ENCODE peak calls at places on chromosome 7, in ten cellular contexts. G is ovary, B is tibial nerve, N is transverse colon, X is sigmoid colon, K is K562, T is suprapubic skin, Q is IMR-90, R is body of pancreas, M is A549. J is an unnamed sample.

GRCh38 chr7:103990991-103991390 is 1.5 kb upstream of the RELN start:
- DNase-seq in G (no peak), B (no peak), N (no peak), X (no peak), K (no peak), T (no peak), Q (no peak), R (no peak), M (no peak), J (no peak)

GRCh38 chr7:83643012-83643411 is 5.9 kb downstream of the SEMA3E start:
- DNase-seq in G (no peak), B (no peak), N (no peak), X (no peak), K (no peak), T (no peak), Q (no peak), R (no peak), M (no peak), J (no peak)

GRCh38 chr7:40008218-40008815 is 58.3 kb downstream of the CDK13 start:
- DNase-seq in G (no peak), B (no peak), N (no peak), X (no peak), K (no peak), T (no peak), Q (peak; percentile 89), R (no peak), M (peak; percentile 18), J (no peak)

GRCh38 chr7:158858592-158859503 is 2.5 kb downstream of the DYNC2I1 start:
- DNase-seq in G (no peak), B (no peak), N (no peak), X (peak; percentile 40), K (no peak), T (no peak), Q (no peak), R (no peak), M (no peak), J (no peak)

GRCh38 chr7:67018940-67019339 is 22.3 kb downstream of the TYW1 start:
- DNase-seq in G (no peak), B (no peak), N (no peak), X (peak; percentile 40), K (no peak), T (no peak), Q (no peak), R (no peak), M (no peak), J (no peak)

GRCh38 chr7:47147213-47147631 is 434.7 kb downstream of the TNS3 start:
- DNase-seq in G (no peak), B (no peak), N (no peak), X (no peak), K (no peak), T (no peak), Q (no peak), R (peak; percentile 38), M (no peak), J (no peak)

GRCh38 chr7:44395067-44395466 is 69.7 kb upstream of the CAMK2B start:
- DNase-seq in G (no peak), B (no peak), N (no peak), X (no peak), K (no peak), T (no peak), Q (no peak), R (peak; percentile 7), M (no peak), J (no peak)

GRCh38 chr7:159096736-159097581 is 47.7 kb downstream of the VIPR2 start:
- DNase-seq in G (no peak), B (no peak), N (peak; percentile 6), X (peak; percentile 64), K (no peak), T (peak; percentile 46), Q (no peak), R (peak; percentile 4), M (no peak), J (peak; percentile 10)

DNA sequence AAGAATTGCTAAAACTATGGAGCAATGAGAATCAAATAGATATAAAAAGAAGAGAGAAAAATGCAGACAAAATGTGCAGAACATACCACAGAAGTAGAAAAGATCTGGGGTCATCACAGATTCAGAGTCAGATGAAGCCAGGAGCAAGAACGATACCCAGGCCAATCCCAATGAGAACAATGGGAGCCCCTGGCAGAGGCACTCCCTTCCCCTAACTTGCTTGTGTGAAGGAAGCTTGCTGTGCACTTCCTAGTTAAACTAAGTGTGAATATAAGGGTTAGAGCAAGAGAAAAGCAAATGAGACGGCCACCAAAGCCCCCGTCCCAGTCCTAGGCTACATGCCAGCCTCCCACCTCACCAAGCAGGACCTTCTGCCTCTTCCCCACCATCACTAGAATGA is 12.7 kb downstream of the PARP12 start:
- DNase-seq in G (no peak), B (no peak), N (no peak), X (no peak), K (no peak), T (no peak), Q (no peak), R (no peak), M (no peak), J (no peak)
- H3K27ac ChIP-seq in G (no peak overlapping the region), B (no peak overlapping the region), N (peak overlapping the region; percentile 28), X (peak overlapping the region; percentile 4), K (no peak overlapping the region), T (no peak overlapping the region), Q (no peak overlapping the region), R (peak overlapping the region; percentile 52), M (no peak overlapping the region), J (peak overlapping the region; percentile 67)

DNA sequence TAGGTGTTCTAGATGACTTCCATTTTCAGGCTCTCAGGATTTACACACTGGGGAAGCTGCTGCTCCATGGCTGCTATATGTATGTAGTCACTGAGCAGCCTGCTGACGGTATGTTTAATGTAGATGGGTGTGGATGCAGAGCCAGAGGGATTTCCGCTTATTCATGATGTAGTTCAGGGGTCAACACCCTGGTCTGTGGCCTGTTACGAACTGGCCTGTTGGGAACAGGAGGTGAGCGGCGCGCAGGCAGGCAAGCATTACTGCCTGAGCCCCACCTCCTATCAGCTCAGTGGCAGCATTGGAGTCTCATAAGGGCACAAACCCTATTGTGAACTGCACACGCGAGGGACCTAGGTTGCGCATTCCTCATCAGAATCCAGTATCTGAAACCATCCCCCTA is 34.0 kb downstream of the DNAJB6 start:
- DNase-seq in G (no peak), B (no peak), N (no peak), X (no peak), K (no peak), T (peak; percentile 46), Q (no peak), R (no peak), M (no peak), J (no peak)
- H3K9me3 ChIP-seq in G (no peaks in the 10 kb centered on the region), B (no peaks in the 10 kb centered on the region), N (no peaks in the 10 kb centered on the region), X (no peaks in the 10 kb centered on the region), K (no peaks in the 10 kb centered on the region), T (no peaks in the 10 kb centered on the region), Q (no peaks in the 10 kb centered on the region), R (no peaks in the 10 kb centered on the region), M (no peaks in the 10 kb centered on the region), J (no peaks in the 10 kb centered on the region)

DNA sequence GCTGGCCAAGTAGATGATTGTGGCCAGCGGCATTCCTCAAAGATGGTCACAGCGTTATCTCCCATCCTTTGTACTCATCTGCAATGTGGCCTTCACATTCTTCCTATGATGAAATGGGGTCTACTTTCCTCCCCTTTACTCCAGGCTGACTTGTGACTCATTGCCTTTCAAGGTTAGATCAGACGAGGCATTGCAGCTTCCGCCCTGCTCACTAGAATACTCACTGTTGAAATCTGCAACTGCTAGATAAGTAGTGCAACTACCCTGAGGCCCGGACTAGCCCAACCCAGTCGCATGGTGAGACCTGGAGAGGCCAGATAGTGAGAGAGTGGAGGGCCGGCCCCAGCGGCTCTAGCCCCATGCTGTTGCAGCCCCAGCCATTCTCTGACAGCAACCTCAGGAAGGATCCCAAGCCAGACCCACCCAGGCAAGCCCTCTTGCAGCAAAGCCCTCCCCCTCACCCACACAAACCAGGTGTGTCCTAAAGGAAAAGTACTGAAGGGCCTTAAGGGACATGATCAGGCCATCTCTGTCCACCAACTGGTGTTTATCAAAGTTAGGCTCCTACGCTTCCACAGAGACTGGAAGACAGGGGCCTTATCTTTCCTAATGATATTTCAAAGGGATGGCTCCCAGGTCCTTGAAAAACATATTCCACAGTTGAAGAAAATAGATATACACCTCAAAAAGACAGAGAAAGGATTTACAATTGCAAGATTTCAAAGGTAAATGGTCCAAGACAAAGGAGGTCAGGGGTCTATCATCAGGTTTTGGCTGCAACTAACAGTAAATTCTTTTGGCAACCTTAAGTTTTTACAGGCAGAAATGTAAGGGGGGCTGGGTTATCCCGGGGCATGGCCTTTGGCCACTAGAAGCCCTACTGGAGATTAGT is 107.2 kb upstream of the TRIM24 start:
- DNase-seq in G (no peak), B (no peak), N (no peak), X (no peak), K (peak; percentile 99), T (no peak), Q (no peak), R (no peak), M (peak; percentile 22), J (peak; percentile 20)
- TF ChIP-seq POLR2A in G (no peak), B (no peak), N (no peak), X (no peak), K (no peak), T (no peak), Q (no peak), R (no peak), M (no peak), J (no peak)

GRCh38 chr7:93053946-93054943 is 63.5 kb downstream of the SAMD9 start:
- DNase-seq in G (no peak), B (no peak), N (peak; percentile 36), X (no peak), K (no peak), T (no peak), Q (no peak), R (no peak), M (no peak), J (no peak)

GRCh38 chr7:93055543-93056107 is 62.2 kb downstream of the SAMD9 start:
- DNase-seq in G (no peak), B (no peak), N (no peak), X (no peak), K (peak; percentile 11), T (no peak), Q (peak; percentile 62), R (no peak), M (peak; percentile 30), J (no peak)

GRCh38 chr7:93051660-93052059 is 66.1 kb downstream of the SAMD9 start:
- DNase-seq in G (no peak), B (no peak), N (no peak), X (no peak), K (no peak), T (no peak), Q (no peak), R (no peak), M (no peak), J (no peak)

GRCh38 chr7:93054975-93055374 is 62.8 kb downstream of the SAMD9 start:
- DNase-seq in G (no peak), B (no peak), N (no peak), X (no peak), K (no peak), T (no peak), Q (no peak), R (no peak), M (no peak), J (no peak)

DNA sequence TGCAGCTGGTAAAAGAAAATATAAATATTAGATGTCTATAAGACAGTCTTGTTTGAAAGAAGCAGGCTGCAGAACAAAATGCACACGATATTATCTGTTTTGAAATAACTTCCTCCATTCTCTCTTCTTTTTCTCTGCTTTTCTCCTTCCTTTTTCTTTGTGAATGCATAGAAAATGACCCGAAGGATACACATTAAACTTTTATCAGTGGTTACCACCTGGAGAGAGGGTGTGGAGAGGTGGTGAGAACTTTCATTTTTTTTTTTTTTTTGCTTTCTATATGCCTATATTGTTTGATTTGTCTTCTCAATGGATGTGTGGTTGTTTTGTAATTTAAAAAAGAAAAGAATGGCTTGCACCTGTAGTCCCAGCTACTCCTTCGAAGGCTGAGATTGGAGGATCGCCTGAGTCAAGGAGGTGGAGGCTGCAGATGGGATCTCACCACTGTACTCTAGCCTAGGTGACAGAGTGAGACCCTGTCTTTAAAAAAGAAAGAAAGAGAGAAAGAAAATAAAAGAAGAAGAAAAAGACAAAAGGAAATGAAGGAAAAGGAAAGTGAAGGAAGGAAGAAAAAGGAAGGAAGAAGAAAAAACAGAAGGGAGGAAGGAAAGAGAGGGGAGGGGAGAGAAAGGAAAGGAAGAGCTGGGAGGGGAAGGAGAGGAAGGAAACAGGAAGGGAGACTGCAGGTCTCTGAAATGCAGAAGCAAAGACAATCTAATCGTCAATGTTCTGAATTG is 64.4 kb downstream of the SAMD9 start:
- DNase-seq in G (no peak), B (no peak), N (no peak), X (no peak), K (no peak), T (no peak), Q (no peak), R (no peak), M (no peak), J (no peak)
- H3K27ac ChIP-seq in G (no peak overlapping the region), B (no peak overlapping the region), N (no peak overlapping the region), X (no peak overlapping the region), K (peak overlapping the region; percentile 40), T (no peak overlapping the region), Q (no peak overlapping the region), R (no peak overlapping the region), M (no peak overlapping the region), J (no peak overlapping the region)

J was measured in right lobe of liver.